ENCODE peak calls at places on chromosomes 11 and 22, in six cellular contexts. One of them, this sample, is unnamed.
A peak's percentile ranks its signal among the peaks of the same experiment; 100 is the strongest.

GRCh38 chr11:93741882-93742226 is 382 bp downstream of the C11orf54 start:
- DNase-seq in NCI-H446: no peak
- DNase-seq in amniotic stem cell: peak; percentile 25
- DNase-seq in NCI-H1417: peak; percentile 43
- DNase-seq in fibroblast of the aortic adventitia: peak; percentile 68
- DNase-seq in Caki2: no peak
- DNase-seq in this sample: no peak

GRCh38 chr22:17780116-17780740 is 6.0 kb upstream of the BID start:
- DNase-seq in NCI-H446: no peak
- DNase-seq in amniotic stem cell: no peak
- DNase-seq in NCI-H1417: no peak
- DNase-seq in fibroblast of the aortic adventitia: no peak
- DNase-seq in Caki2: no peak
- DNase-seq in this sample: no peak

GRCh38 chr11:45400594-45400993 is 114.5 kb upstream of the SYT13 start:
- DNase-seq in NCI-H446: no peak
- DNase-seq in amniotic stem cell: peak; percentile 76
- DNase-seq in NCI-H1417: no peak
- DNase-seq in fibroblast of the aortic adventitia: peak; percentile 52
- DNase-seq in Caki2: no peak
- DNase-seq in this sample: peak; percentile 24

GRCh38 chr22:32354360-32355351 is 3.0 kb upstream of the RFPL3 start:
- DNase-seq in NCI-H446: no peak
- DNase-seq in amniotic stem cell: no peak
- DNase-seq in NCI-H1417: no peak
- DNase-seq in fibroblast of the aortic adventitia: peak; percentile 37
- DNase-seq in Caki2: peak; percentile 92
- DNase-seq in this sample: peak; percentile 2

GRCh38 chr11:62508336-62509058 is 38.1 kb downstream of the AHNAK start:
- DNase-seq in NCI-H446: no peak
- DNase-seq in amniotic stem cell: peak; percentile 65
- DNase-seq in NCI-H1417: peak; percentile 64
- DNase-seq in fibroblast of the aortic adventitia: peak; percentile 52
- DNase-seq in Caki2: peak; percentile 94
- DNase-seq in this sample: no peak

GRCh38 chr11:122556605-122557004 is 98.9 kb upstream of the UBASH3B start:
- DNase-seq in NCI-H446: no peak
- DNase-seq in amniotic stem cell: no peak
- DNase-seq in NCI-H1417: no peak
- DNase-seq in fibroblast of the aortic adventitia: peak; percentile 5
- DNase-seq in Caki2: no peak
- DNase-seq in this sample: no peak

GRCh38 chr22:46390652-46391301 is 55.3 kb downstream of the TRMU start:
- DNase-seq in NCI-H446: peak; percentile 31
- DNase-seq in amniotic stem cell: peak; percentile 84
- DNase-seq in NCI-H1417: no peak
- DNase-seq in fibroblast of the aortic adventitia: peak; percentile 80
- DNase-seq in Caki2: no peak
- DNase-seq in this sample: peak; percentile 6

GRCh38 chr11:106156290-106156937 is 79.0 kb downstream of the AASDHPPT start:
- DNase-seq in NCI-H446: peak; percentile 36
- DNase-seq in amniotic stem cell: peak; percentile 19
- DNase-seq in NCI-H1417: peak; percentile 12
- DNase-seq in fibroblast of the aortic adventitia: peak; percentile 94
- DNase-seq in Caki2: peak; percentile 14
- DNase-seq in this sample: peak; percentile 70

GRCh38 chr11:45163956-45164575 is 17.6 kb downstream of the PRDM11 start:
- DNase-seq in NCI-H446: peak; percentile 73
- DNase-seq in amniotic stem cell: no peak
- DNase-seq in NCI-H1417: no peak
- DNase-seq in fibroblast of the aortic adventitia: peak; percentile 12
- DNase-seq in Caki2: no peak
- DNase-seq in this sample: no peak

GRCh38 chr11:2304156-2305139 is 2.6 kb downstream of the TSPAN32 start:
- DNase-seq in NCI-H446: no peak
- DNase-seq in amniotic stem cell: no peak
- DNase-seq in NCI-H1417: no peak
- DNase-seq in fibroblast of the aortic adventitia: no peak
- DNase-seq in Caki2: no peak
- DNase-seq in this sample: no peak

GRCh38 chr11:97966901-97967300 is 1053.8 kb upstream of the CNTN5 start:
- DNase-seq in NCI-H446: no peak
- DNase-seq in amniotic stem cell: no peak
- DNase-seq in NCI-H1417: no peak
- DNase-seq in fibroblast of the aortic adventitia: no peak
- DNase-seq in Caki2: no peak
- DNase-seq in this sample: no peak

GRCh38 chr11:94020777-94021615 is at the start of gene HEPHL1:
- DNase-seq in NCI-H446: no peak
- DNase-seq in amniotic stem cell: no peak
- DNase-seq in NCI-H1417: no peak
- DNase-seq in fibroblast of the aortic adventitia: no peak
- DNase-seq in Caki2: no peak
- DNase-seq in this sample: no peak

This sample was measured in AG04450.